ENCODE peak calls at places on chromosomes 1 and 21, in seven cellular contexts. W, N, R, H, S, A and I are unnamed samples.

GRCh38 chr1:38115251-38115650 is 68.7 kb upstream of the POU3F1 start:
- DNase-seq in H (no peak), R (no peak), N (no peak), A (no peak), W (no peak), S (no peak), I (no peak)

GRCh38 chr1:203402609-203403337 is 51.9 kb upstream of the FMOD start:
- DNase-seq in S (no peak), N (no peak), H (peak; percentile 99), A (no peak), R (no peak), W (no peak), I (no peak)

GRCh38 chr1:207811920-207812720 is 60.3 kb downstream of the CD46 start:
- DNase-seq in N (no peak), R (no peak), S (peak; percentile 59), H (peak; percentile 31), A (peak; percentile 61), W (peak; percentile 51), I (no peak)

GRCh38 chr1:179353546-179353945 is 12.2 kb upstream of the AXDND1 start:
- DNase-seq in N (no peak), W (peak; percentile 33), H (peak; percentile 88), R (no peak), A (no peak), S (no peak), I (no peak)

GRCh38 chr21:14911351-14911750 is 153.4 kb downstream of the NRIP1 start:
- DNase-seq in H (no peak), A (no peak), S (no peak), W (no peak), R (no peak), N (no peak), I (peak; percentile 81)

GRCh38 chr1:86419277-86419903 is 4.6 kb upstream of the CLCA2 start:
- DNase-seq in R (peak; percentile 61), S (no peak), W (peak; percentile 15), A (peak; percentile 68), H (peak; percentile 45), N (no peak), I (peak; percentile 55)

GRCh38 chr1:240766831-240767230 is 154.9 kb upstream of the GREM2 start:
- DNase-seq in A (no peak), S (no peak), N (no peak), W (no peak), H (no peak), R (no peak), I (peak; percentile 2)

GRCh38 chr1:20093940-20094391 is 24.0 kb downstream of the PLA2G5 start:
- DNase-seq in N (no peak), H (peak; percentile 30), W (no peak), S (no peak), A (no peak), R (no peak), I (no peak)

GRCh38 chr1:153357853-153358690 is at the start of gene S100A9:
- DNase-seq in H (no peak), A (no peak), N (no peak), R (no peak), S (no peak), W (no peak), I (peak; percentile 41)

GRCh38 chr1:89996415-89997110 is 1.7 kb downstream of the ZNF326 start:
- DNase-seq in R (no peak), A (no peak), H (no peak), S (no peak), N (no peak), W (no peak), I (no peak)

GRCh38 chr1:89999628-90000027 is 4.7 kb downstream of the ZNF326 start:
- DNase-seq in S (no peak), N (no peak), H (no peak), R (no peak), A (no peak), W (no peak), I (no peak)

GRCh38 chr1:89999208-89999607 is 4.3 kb downstream of the ZNF326 start:
- DNase-seq in S (no peak), R (no peak), A (no peak), H (no peak), N (no peak), W (no peak), I (no peak)

GRCh38 chr1:89998306-89998705 is 3.4 kb downstream of the ZNF326 start:
- DNase-seq in N (no peak), H (peak; percentile 32), S (no peak), W (no peak), A (no peak), R (no peak), I (no peak)

GRCh38 chr1:90000934-90001676 is 6.2 kb downstream of the ZNF326 start:
- DNase-seq in H (no peak), A (peak; percentile 56), S (no peak), R (peak; percentile 30), N (no peak), W (no peak), I (no peak)
- H4K20me1 ChIP-seq in H (peaks cover 2% of the 10 kb centered on the region), A (peaks cover 67% of the 10 kb centered on the region), S (no peaks in the 10 kb centered on the region), R (peaks cover 6% of the 10 kb centered on the region), N (no peaks in the 10 kb centered on the region), W (peaks cover 88% of the 10 kb centered on the region), I (peaks cover 83% of the 10 kb centered on the region)

GRCh38 chr1:226400519-226401406 is 7.1 kb downstream of the PARP1 start:
- DNase-seq in A (no peak), W (no peak), R (no peak), N (no peak), S (peak; percentile 18), H (no peak), I (no peak)
- H4K20me1 ChIP-seq in A (peaks cover 54% of the 10 kb centered on the region), W (peaks cover 22% of the 10 kb centered on the region), R (peaks cover 92% of the 10 kb centered on the region), N (peaks cover 3% of the 10 kb centered on the region), S (peaks cover 2% of the 10 kb centered on the region), H (peaks cover 2% of the 10 kb centered on the region), I (no peaks in the 10 kb centered on the region)

GRCh38 chr1:31027693-31028526 is 37.6 kb downstream of the PUM1 start:
- DNase-seq in R (no peak), N (no peak), H (no peak), A (no peak), S (no peak), W (no peak), I (no peak)
- H4K20me1 ChIP-seq in R (peaks cover 67% of the 10 kb centered on the region), N (peaks cover 48% of the 10 kb centered on the region), H (peaks cover 6% of the 10 kb centered on the region), A (peaks cover 78% of the 10 kb centered on the region), S (no peaks in the 10 kb centered on the region), W (peaks cover 100% of the 10 kb centered on the region), I (peaks cover 98% of the 10 kb centered on the region)

GRCh38 chr1:17214876-17215544 is 10.1 kb downstream of the PADI1 start:
- DNase-seq in R (no peak), S (no peak), A (no peak), H (no peak), N (no peak), W (no peak), I (peak; percentile 89)

GRCh38 chr1:17212487-17213121 is 7.7 kb downstream of the PADI1 start:
- DNase-seq in R (no peak), A (peak; percentile 39), N (no peak), W (peak; percentile 88), H (peak; percentile 77), S (no peak), I (peak; percentile 92)

GRCh38 chr1:17212009-17212408 is 7.1 kb downstream of the PADI1 start:
- DNase-seq in A (no peak), W (no peak), N (no peak), H (no peak), R (no peak), S (no peak), I (peak; percentile 55)

GRCh38 chr1:17215545-17215890 is 10.6 kb downstream of the PADI1 start:
- DNase-seq in A (no peak), W (no peak), S (no peak), R (no peak), N (no peak), H (no peak), I (peak; percentile 64)

DNA sequence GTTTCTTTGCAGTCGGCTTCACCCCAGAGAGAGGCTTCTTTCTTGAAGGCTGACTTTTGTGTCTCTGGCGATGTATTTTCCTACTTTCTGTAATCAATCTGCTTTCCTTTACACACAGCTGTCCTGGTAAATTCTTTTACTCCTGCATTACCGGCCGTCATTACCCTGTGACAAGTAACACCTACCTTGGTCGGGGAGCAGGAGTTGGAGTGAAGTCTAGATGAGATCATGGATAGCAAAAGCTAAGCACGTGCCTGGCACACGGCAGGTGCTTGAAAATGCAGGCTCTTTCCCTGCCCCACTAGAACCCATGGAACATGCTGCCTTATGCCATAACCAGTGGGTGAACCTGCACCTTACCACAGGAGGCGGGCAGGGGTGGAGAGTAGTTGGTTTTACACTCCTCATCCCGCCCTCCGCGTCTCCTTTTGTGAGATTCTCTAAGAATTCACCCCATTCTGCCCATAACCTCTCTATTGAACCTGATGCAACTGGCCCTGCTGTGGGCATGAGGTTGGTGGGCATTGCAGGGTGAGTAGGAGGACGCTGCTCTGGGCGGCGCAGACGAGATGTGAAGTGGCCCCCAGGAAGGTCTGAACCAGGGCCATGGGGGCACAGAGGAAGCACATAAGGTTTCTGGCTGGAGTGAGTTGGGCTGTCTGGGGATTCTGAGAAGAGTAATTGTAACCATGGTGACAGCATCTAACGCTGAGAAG is 8.7 kb downstream of the PADI1 start:
- DNase-seq in W (no peak), H (no peak), N (no peak), S (no peak), A (no peak), R (no peak), I (no peak)
- H4K20me1 ChIP-seq in W (no peaks in the 10 kb centered on the region), H (no peaks in the 10 kb centered on the region), N (no peaks in the 10 kb centered on the region), S (no peaks in the 10 kb centered on the region), A (no peaks in the 10 kb centered on the region), R (no peaks in the 10 kb centered on the region), I (no peaks in the 10 kb centered on the region)

DNA sequence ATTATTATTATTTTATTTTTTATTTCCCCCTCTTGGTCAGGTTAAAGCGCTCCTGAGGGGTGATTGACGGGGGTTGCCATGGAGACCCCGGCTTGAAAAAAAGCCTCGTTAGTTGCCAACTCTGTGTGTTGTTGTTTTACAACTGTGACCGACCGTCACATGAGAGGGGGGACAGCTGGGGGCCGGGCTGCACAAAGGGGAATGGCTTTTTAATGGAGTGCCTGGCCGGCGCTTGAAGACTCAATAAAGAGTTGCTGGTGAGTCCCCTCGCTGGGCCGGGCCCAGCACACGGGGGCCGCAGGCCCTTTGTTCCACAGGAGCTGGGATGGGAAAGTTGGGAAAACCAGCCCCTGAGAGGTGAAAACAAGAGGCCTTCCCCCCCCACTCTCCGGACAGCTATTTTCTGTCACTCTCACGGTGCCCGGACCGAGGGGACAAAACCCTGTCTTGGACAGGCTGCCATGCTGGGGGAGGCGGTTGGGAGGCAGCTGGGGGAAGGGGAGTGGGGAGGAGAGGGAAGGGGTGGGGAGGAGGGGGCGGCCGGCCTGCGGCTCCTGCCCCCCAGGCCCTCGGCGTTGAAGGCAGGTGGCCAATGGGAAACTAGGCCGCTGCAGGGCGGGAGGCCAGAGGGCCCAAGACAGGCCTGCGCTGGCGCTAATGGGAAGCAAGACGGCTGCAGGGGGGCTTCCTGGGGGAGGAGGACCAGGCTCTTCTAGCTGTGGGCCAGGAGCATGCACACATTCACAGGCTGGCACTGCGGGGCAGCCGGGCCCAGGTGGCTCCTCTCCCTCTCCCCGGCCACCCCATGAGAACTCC is 67.6 kb downstream of the CASZ1 start:
- DNase-seq in N (no peak), S (no peak), R (no peak), W (no peak), A (peak; percentile 53), H (no peak), I (no peak)
- H4K20me1 ChIP-seq in N (no peaks in the 10 kb centered on the region), S (no peaks in the 10 kb centered on the region), R (no peaks in the 10 kb centered on the region), W (no peaks in the 10 kb centered on the region), A (no peaks in the 10 kb centered on the region), H (no peaks in the 10 kb centered on the region), I (no peaks in the 10 kb centered on the region)

GRCh38 chr1:226954337-226954736 is 14.2 kb downstream of the COQ8A start:
- DNase-seq in H (no peak), A (no peak), W (no peak), S (no peak), N (no peak), R (no peak), I (no peak)
- H4K20me1 ChIP-seq in H (no peaks in the 10 kb centered on the region), A (no peaks in the 10 kb centered on the region), W (no peaks in the 10 kb centered on the region), S (no peaks in the 10 kb centered on the region), N (no peaks in the 10 kb centered on the region), R (peaks cover 6% of the 10 kb centered on the region), I (peaks cover 12% of the 10 kb centered on the region)